ENCODE peak calls at places on chromosome 22, in six cellular contexts. P is amygdala, B is kidney, H is osteocyte, O is NCI-H1436, U is GM13976. L is an unnamed sample.
A peak's percentile ranks its signal among the peaks of the same experiment; 100 is the strongest.

GRCh38 chr22:38479096-38479840 is 11.4 kb downstream of the KDELR3 start:
- DNase-seq in O (no peak), U (no peak), P (no peak), H (no peak), B (no peak), L (no peak)

GRCh38 chr22:41757507-41757906 is 43.0 kb upstream of the CCDC134 start:
- DNase-seq in B (no peak), O (no peak), U (no peak), P (no peak), H (no peak), L (no peak)

GRCh38 chr22:50276143-50276542 is 6.0 kb upstream of the MAPK11 start:
- DNase-seq in U (peak; percentile 78), P (peak; percentile 81), H (no peak), B (peak; percentile 91), O (no peak), L (peak; percentile 78)

GRCh38 chr22:49583886-49584505 is 243.7 kb downstream of the BRD1 start:
- DNase-seq in U (no peak), P (no peak), O (no peak), B (no peak), H (no peak), L (no peak)

GRCh38 chr22:49608228-49608627 is 219.4 kb downstream of the BRD1 start:
- DNase-seq in U (no peak), P (no peak), O (no peak), B (no peak), H (no peak), L (no peak)

GRCh38 chr22:36738416-36739020 is 35.0 kb upstream of the CACNG2 start:
- DNase-seq in P (no peak), U (no peak), O (no peak), H (peak; percentile 49), B (no peak), L (no peak)

GRCh38 chr22:50326959-50327710 is at the start of gene DENND6B:
- DNase-seq in P (peak; percentile 70), O (peak; percentile 73), U (peak; percentile 94), H (peak; percentile 93), B (peak; percentile 93), L (peak; percentile 96)

GRCh38 chr22:20441631-20442484 is 4.2 kb upstream of the SCARF2 start:
- DNase-seq in U (no peak), B (peak; percentile 76), P (no peak), H (no peak), O (no peak), L (no peak)

GRCh38 chr22:26718488-26718887 is 61.1 kb downstream of the MIAT start:
- DNase-seq in B (no peak), U (no peak), H (no peak), O (no peak), P (no peak), L (no peak)

GRCh38 chr22:26431151-26431995 is 2.3 kb downstream of the ASPHD2 start:
- DNase-seq in B (no peak), U (peak; percentile 58), H (no peak), P (no peak), O (no peak), L (no peak)

GRCh38 chr22:32725369-32725988 is 76.0 kb upstream of the TIMP3 start:
- DNase-seq in H (no peak), P (no peak), B (no peak), U (no peak), O (no peak), L (no peak)

L was measured in astrocyte of the hippocampus.